ENCODE peak calls at places on chromosome 22, in seven cellular contexts. I is NB4, K is fibroblast of lung, W is colonic mucosa, V is kidney, O is uterus, E is cardiac fibroblast. M is an unnamed sample.

GRCh38 chr22:23538502-23538860 is 41.6 kb downstream of the IGLL1 start:
- DNase-seq in I (no peak), K (no peak), W (no peak), V (peak; percentile 39), O (no peak), E (no peak), M (peak; percentile 6)

GRCh38 chr22:50340157-50340879 is 2.8 kb upstream of the PPP6R2 start:
- DNase-seq in I (peak; percentile 26), K (no peak), W (no peak), V (no peak), O (no peak), E (no peak), M (peak; percentile 20)

GRCh38 chr22:49934144-49934890 is 15.9 kb downstream of the CRELD2 start:
- DNase-seq in I (peak; percentile 75), K (peak; percentile 47), W (peak; percentile 59), V (peak; percentile 93), O (peak; percentile 53), E (peak; percentile 28), M (peak; percentile 9)

GRCh38 chr22:31122532-31123291 is at the start of gene INPP5J:
- DNase-seq in I (no peak), K (peak; percentile 37), W (peak; percentile 84), V (peak; percentile 73), O (peak; percentile 58), E (peak; percentile 46), M (peak; percentile 65)

GRCh38 chr22:22683668-22684361 is 39.4 kb downstream of the GGTLC2 start:
- DNase-seq in I (no peak), K (no peak), W (no peak), V (no peak), O (no peak), E (no peak), M (no peak)

GRCh38 chr22:47065756-47066615 is 303.5 kb downstream of the TBC1D22A start:
- DNase-seq in I (no peak), K (peak; percentile 30), W (no peak), V (no peak), O (no peak), E (peak; percentile 84), M (peak; percentile 18)

GRCh38 chr22:36386900-36387663 is 685 bp downstream of the MYH9 start:
- DNase-seq in I (peak; percentile 89), K (no peak), W (peak; percentile 78), V (peak; percentile 93), O (peak; percentile 57), E (no peak), M (no peak)

GRCh38 chr22:49418943-49419342 is 408.7 kb downstream of the BRD1 start:
- DNase-seq in I (no peak), K (no peak), W (no peak), V (no peak), O (no peak), E (no peak), M (no peak)

GRCh38 chr22:43823911-43824665 is 12.0 kb upstream of the EFCAB6 start:
- DNase-seq in I (no peak), K (no peak), W (no peak), V (peak; percentile 52), O (no peak), E (no peak), M (no peak)

GRCh38 chr22:42431401-42432019 is 693 bp downstream of the NFAM1 start:
- DNase-seq in I (peak; percentile 69), K (no peak), W (no peak), V (no peak), O (no peak), E (no peak), M (no peak)

GRCh38 chr22:28002181-28002700 is 83.2 kb upstream of the PITPNB start:
- DNase-seq in I (no peak), K (no peak), W (no peak), V (peak; percentile 39), O (no peak), E (no peak), M (peak; percentile 31)

GRCh38 chr22:29095459-29095858 is 22.6 kb downstream of the KREMEN1 start:
- DNase-seq in I (no peak), K (no peak), W (no peak), V (no peak), O (no peak), E (no peak), M (no peak)

DNA sequence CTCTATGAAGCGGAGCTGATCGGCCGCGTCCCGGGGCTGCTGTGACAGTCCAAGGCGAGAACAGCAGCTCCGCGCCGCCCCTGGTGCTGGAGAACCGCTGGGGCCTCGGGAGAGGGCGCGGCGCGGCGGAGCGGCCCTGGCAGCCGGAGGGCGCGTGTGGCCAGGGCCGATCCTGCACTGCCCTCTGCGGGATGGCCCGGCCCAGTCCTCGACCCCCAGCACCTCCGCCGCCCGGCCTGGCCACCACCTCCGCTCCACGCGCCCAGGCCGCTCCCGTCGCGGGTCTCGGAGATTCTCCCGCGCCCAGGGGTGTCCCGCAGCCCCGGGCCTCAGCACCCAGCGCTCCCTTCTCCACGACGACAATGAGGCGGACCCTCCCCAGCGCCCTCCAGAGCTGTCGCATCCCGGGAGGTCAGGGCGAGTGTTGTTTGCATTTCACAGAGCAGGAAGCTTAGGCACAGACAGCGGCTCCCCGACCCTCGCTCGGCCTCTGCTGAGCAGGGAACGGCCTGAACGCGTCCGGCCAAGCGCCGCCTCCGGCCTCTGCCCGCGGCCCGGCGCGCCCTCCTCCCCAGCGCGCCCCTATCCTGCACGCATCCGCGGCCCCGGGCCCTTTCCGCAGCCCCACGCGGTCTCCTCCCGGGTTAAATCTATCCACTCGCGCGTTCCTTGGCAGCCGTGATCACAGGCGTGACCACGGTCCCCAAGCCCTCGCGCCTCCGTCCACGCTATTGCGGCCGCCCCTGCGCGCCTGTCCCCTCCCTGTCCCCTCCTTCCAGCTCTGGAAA is 109.7 kb downstream of the WNT7B start:
- DNase-seq in I (no peak), K (peak; percentile 23), W (peak; percentile 16), V (peak; percentile 73), O (peak; percentile 14), E (peak; percentile 41), M (peak; percentile 30)
- TF ChIP-seq CTCF in I (no peak), K (peak; percentile 15), W (no peak), V (peak; percentile 14), O (no peak), E (no peak), M (no peak)

GRCh38 chr22:44952863-44953790 is 56.7 kb downstream of the PHF21B start:
- DNase-seq in I (no peak), K (no peak), W (no peak), V (no peak), O (no peak), E (no peak), M (no peak)

GRCh38 chr22:44954113-44954512 is 55.7 kb downstream of the PHF21B start:
- DNase-seq in I (no peak), K (no peak), W (no peak), V (no peak), O (no peak), E (no peak), M (no peak)

GRCh38 chr22:44957267-44957905 is 52.4 kb downstream of the PHF21B start:
- DNase-seq in I (no peak), K (no peak), W (no peak), V (no peak), O (no peak), E (no peak), M (peak; percentile 19)

GRCh38 chr22:44956835-44957234 is 53.0 kb downstream of the PHF21B start:
- DNase-seq in I (no peak), K (no peak), W (no peak), V (no peak), O (no peak), E (no peak), M (no peak)

DNA sequence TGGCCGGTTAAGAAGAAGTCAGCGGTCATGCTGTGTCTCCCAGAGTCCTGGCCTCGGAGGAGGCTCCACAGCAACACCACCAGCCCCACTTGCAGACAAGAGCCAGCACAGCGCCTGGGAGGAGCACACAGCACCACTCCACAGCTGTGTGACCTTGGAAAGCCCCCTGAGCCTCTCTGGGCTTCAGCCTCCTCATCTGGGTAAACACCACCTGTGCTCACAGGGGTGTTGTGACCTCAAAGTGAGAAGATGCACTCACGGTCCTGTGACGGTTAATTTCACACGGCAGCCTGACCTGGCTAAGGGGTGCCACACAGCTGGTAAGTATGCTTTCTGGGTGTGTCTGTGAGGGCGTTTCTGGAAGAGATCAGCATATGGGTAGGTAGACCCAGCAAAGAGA is 54.7 kb downstream of the PHF21B start:
- DNase-seq in I (no peak), K (no peak), W (no peak), V (no peak), O (no peak), E (no peak), M (no peak)
- H3K4me3 ChIP-seq in I (no peak overlapping the region), K (no peak overlapping the region), W (no peak overlapping the region), V (no peak overlapping the region), O (no peak overlapping the region), E (no peak overlapping the region), M (no peak overlapping the region)

GRCh38 chr22:26986051-26986881 is 328.9 kb downstream of the MIAT start:
- DNase-seq in I (no peak), K (no peak), W (no peak), V (no peak), O (no peak), E (no peak), M (no peak)

GRCh38 chr22:26986884-26987283 is 329.5 kb downstream of the MIAT start:
- DNase-seq in I (no peak), K (no peak), W (no peak), V (no peak), O (no peak), E (no peak), M (no peak)

GRCh38 chr22:26981520-26981919 is 324.1 kb downstream of the MIAT start:
- DNase-seq in I (no peak), K (no peak), W (no peak), V (no peak), O (peak; percentile 74), E (no peak), M (no peak)

GRCh38 chr22:26983311-26983710 is 325.9 kb downstream of the MIAT start:
- DNase-seq in I (no peak), K (no peak), W (no peak), V (no peak), O (no peak), E (no peak), M (no peak)

GRCh38 chr22:26985217-26985616 is 327.8 kb downstream of the MIAT start:
- DNase-seq in I (no peak), K (no peak), W (no peak), V (no peak), O (no peak), E (no peak), M (no peak)
- TF ChIP-seq CTCF in I (no peak), K (no peak), W (no peak), V (no peak), O (no peak), E (no peak), M (no peak)

DNA sequence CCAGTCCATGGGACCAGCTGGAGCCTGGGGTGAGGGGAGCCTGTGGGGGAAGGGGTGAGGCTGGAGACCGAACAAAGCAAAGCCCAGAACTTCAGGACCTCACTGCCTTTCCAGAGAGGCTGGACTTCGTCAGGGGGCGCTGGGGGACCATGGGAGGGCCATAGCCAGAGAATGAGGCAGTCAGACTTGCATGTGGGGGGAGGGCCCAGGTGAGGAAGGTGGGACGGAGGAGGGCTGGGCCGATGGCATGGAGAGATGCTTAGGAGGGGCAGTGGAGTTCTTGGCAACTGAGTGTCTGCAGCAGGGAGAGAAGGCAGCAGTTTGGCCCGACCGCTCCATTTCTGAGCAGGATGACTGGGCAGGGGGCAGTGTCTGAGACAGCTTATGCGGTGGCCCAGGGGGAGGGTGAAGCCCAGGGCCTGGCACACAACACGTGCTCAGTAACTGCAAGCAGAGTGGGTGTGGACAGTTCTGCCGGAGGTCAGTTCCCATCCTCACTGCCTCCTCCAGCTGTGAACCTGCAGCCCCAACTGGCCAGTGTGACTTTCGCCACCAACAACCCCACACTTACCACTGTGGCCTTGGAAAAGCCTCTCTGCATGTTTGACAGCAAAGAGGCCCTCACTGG is 796 bp downstream of the UPK3A start:
- DNase-seq in I (no peak), K (no peak), W (no peak), V (no peak), O (no peak), E (no peak), M (no peak)
- H3K4me3 ChIP-seq in I (no peak overlapping the region), K (no peak overlapping the region), W (no peak overlapping the region), V (no peak overlapping the region), O (no peak overlapping the region), E (no peak overlapping the region), M (no peak overlapping the region)

M was measured in choroid plexus epithelial cell.